ENCODE peak calls at places on chromosomes 13 and 19, in nine cellular contexts. One of them, this sample, is unnamed.
A peak's percentile ranks its signal among the peaks of the same experiment; 100 is the strongest.

GRCh38 chr19:16001481-16002312 is 52.9 kb downstream of the OR10H4 start:
- DNase-seq in T-cell: peak; percentile 26
- DNase-seq in Peyer's patch: no peak
- DNase-seq in AG04449: peak; percentile 50
- DNase-seq in activated T-helper 1 cell treated with Interleukin-2 at 50 U/mL for 16 hours: no peak
- DNase-seq in Caki2: no peak
- DNase-seq in mucosa of gallbladder: peak; percentile 84
- DNase-seq in uterus: peak; percentile 46
- DNase-seq in activated CD4-positive, CD25-positive, alpha-beta regulatory T cell: no peak
- DNase-seq in this sample: peak; percentile 55

GRCh38 chr13:50608357-50608756 is 235.1 kb downstream of the DLEU7 start:
- DNase-seq in T-cell: no peak
- DNase-seq in Peyer's patch: no peak
- DNase-seq in AG04449: no peak
- DNase-seq in activated T-helper 1 cell treated with Interleukin-2 at 50 U/mL for 16 hours: no peak
- DNase-seq in Caki2: no peak
- DNase-seq in mucosa of gallbladder: no peak
- DNase-seq in uterus: peak; percentile 47
- DNase-seq in activated CD4-positive, CD25-positive, alpha-beta regulatory T cell: no peak
- DNase-seq in this sample: no peak

GRCh38 chr19:35269425-35270117 is 809 bp downstream of the USF2 start:
- DNase-seq in T-cell: peak; percentile 76
- DNase-seq in Peyer's patch: peak; percentile 95
- DNase-seq in AG04449: no peak
- DNase-seq in activated T-helper 1 cell treated with Interleukin-2 at 50 U/mL for 16 hours: peak; percentile 62
- DNase-seq in Caki2: peak; percentile 87
- DNase-seq in mucosa of gallbladder: peak; percentile 87
- DNase-seq in uterus: peak; percentile 82
- DNase-seq in activated CD4-positive, CD25-positive, alpha-beta regulatory T cell: peak; percentile 46
- DNase-seq in this sample: peak; percentile 34

GRCh38 chr13:28488376-28489005 is 6.4 kb downstream of the FLT1 start:
- DNase-seq in T-cell: no peak
- DNase-seq in Peyer's patch: no peak
- DNase-seq in AG04449: no peak
- DNase-seq in activated T-helper 1 cell treated with Interleukin-2 at 50 U/mL for 16 hours: no peak
- DNase-seq in Caki2: no peak
- DNase-seq in mucosa of gallbladder: no peak
- DNase-seq in uterus: no peak
- DNase-seq in activated CD4-positive, CD25-positive, alpha-beta regulatory T cell: no peak
- DNase-seq in this sample: no peak

GRCh38 chr19:16327501-16327900 is 2.9 kb downstream of the KLF2 start:
- DNase-seq in T-cell: peak; percentile 34
- DNase-seq in Peyer's patch: peak; percentile 58
- DNase-seq in AG04449: no peak
- DNase-seq in activated T-helper 1 cell treated with Interleukin-2 at 50 U/mL for 16 hours: no peak
- DNase-seq in Caki2: no peak
- DNase-seq in mucosa of gallbladder: no peak
- DNase-seq in uterus: no peak
- DNase-seq in activated CD4-positive, CD25-positive, alpha-beta regulatory T cell: no peak
- DNase-seq in this sample: no peak

GRCh38 chr19:50187937-50188336 is 15.5 kb upstream of the MYH14 start:
- DNase-seq in T-cell: no peak
- DNase-seq in Peyer's patch: peak; percentile 81
- DNase-seq in AG04449: no peak
- DNase-seq in activated T-helper 1 cell treated with Interleukin-2 at 50 U/mL for 16 hours: no peak
- DNase-seq in Caki2: no peak
- DNase-seq in mucosa of gallbladder: peak; percentile 26
- DNase-seq in uterus: no peak
- DNase-seq in activated CD4-positive, CD25-positive, alpha-beta regulatory T cell: no peak
- DNase-seq in this sample: no peak

GRCh38 chr19:7153008-7153407 is 83.5 kb downstream of the ZNF557 start:
- DNase-seq in T-cell: no peak
- DNase-seq in Peyer's patch: no peak
- DNase-seq in AG04449: no peak
- DNase-seq in activated T-helper 1 cell treated with Interleukin-2 at 50 U/mL for 16 hours: no peak
- DNase-seq in Caki2: no peak
- DNase-seq in mucosa of gallbladder: no peak
- DNase-seq in uterus: no peak
- DNase-seq in activated CD4-positive, CD25-positive, alpha-beta regulatory T cell: no peak
- DNase-seq in this sample: no peak

GRCh38 chr19:8361921-8362793 is 1.8 kb upstream of the ANGPTL4 start:
- DNase-seq in T-cell: no peak
- DNase-seq in Peyer's patch: peak; percentile 94
- DNase-seq in AG04449: peak; percentile 94
- DNase-seq in activated T-helper 1 cell treated with Interleukin-2 at 50 U/mL for 16 hours: no peak
- DNase-seq in Caki2: peak; percentile 90
- DNase-seq in mucosa of gallbladder: peak; percentile 96
- DNase-seq in uterus: peak; percentile 90
- DNase-seq in activated CD4-positive, CD25-positive, alpha-beta regulatory T cell: no peak
- DNase-seq in this sample: peak; percentile 94

GRCh38 chr13:47843005-47843404 is 158.1 kb downstream of the SUCLA2 start:
- DNase-seq in T-cell: no peak
- DNase-seq in Peyer's patch: no peak
- DNase-seq in AG04449: no peak
- DNase-seq in activated T-helper 1 cell treated with Interleukin-2 at 50 U/mL for 16 hours: no peak
- DNase-seq in Caki2: peak; percentile 0
- DNase-seq in mucosa of gallbladder: no peak
- DNase-seq in uterus: no peak
- DNase-seq in activated CD4-positive, CD25-positive, alpha-beta regulatory T cell: no peak
- DNase-seq in this sample: no peak

GRCh38 chr19:29858000-29858596 is 46.3 kb downstream of the CCNE1 start:
- DNase-seq in T-cell: peak; percentile 50
- DNase-seq in Peyer's patch: peak; percentile 52
- DNase-seq in AG04449: no peak
- DNase-seq in activated T-helper 1 cell treated with Interleukin-2 at 50 U/mL for 16 hours: no peak
- DNase-seq in Caki2: no peak
- DNase-seq in mucosa of gallbladder: no peak
- DNase-seq in uterus: no peak
- DNase-seq in activated CD4-positive, CD25-positive, alpha-beta regulatory T cell: no peak
- DNase-seq in this sample: no peak

GRCh38 chr19:51607077-51607476 is 23.1 kb downstream of the SIGLEC5 start:
- DNase-seq in T-cell: no peak
- DNase-seq in Peyer's patch: peak; percentile 88
- DNase-seq in AG04449: no peak
- DNase-seq in activated T-helper 1 cell treated with Interleukin-2 at 50 U/mL for 16 hours: no peak
- DNase-seq in Caki2: no peak
- DNase-seq in mucosa of gallbladder: no peak
- DNase-seq in uterus: no peak
- DNase-seq in activated CD4-positive, CD25-positive, alpha-beta regulatory T cell: no peak
- DNase-seq in this sample: no peak

GRCh38 chr13:23289917-23290357 is 109.2 kb downstream of the SGCG start:
- DNase-seq in T-cell: no peak
- DNase-seq in Peyer's patch: no peak
- DNase-seq in AG04449: peak; percentile 19
- DNase-seq in activated T-helper 1 cell treated with Interleukin-2 at 50 U/mL for 16 hours: no peak
- DNase-seq in Caki2: peak; percentile 44
- DNase-seq in mucosa of gallbladder: no peak
- DNase-seq in uterus: no peak
- DNase-seq in activated CD4-positive, CD25-positive, alpha-beta regulatory T cell: no peak
- DNase-seq in this sample: peak; percentile 37

GRCh38 chr19:14110650-14111049 is 6.9 kb downstream of the PRKACA start:
- DNase-seq in T-cell: no peak
- DNase-seq in Peyer's patch: no peak
- DNase-seq in AG04449: no peak
- DNase-seq in activated T-helper 1 cell treated with Interleukin-2 at 50 U/mL for 16 hours: no peak
- DNase-seq in Caki2: no peak
- DNase-seq in mucosa of gallbladder: no peak
- DNase-seq in uterus: no peak
- DNase-seq in activated CD4-positive, CD25-positive, alpha-beta regulatory T cell: no peak
- DNase-seq in this sample: no peak

GRCh38 chr13:48715977-48716376 is 62.2 kb downstream of the CYSLTR2 start:
- DNase-seq in T-cell: no peak
- DNase-seq in Peyer's patch: no peak
- DNase-seq in AG04449: no peak
- DNase-seq in activated T-helper 1 cell treated with Interleukin-2 at 50 U/mL for 16 hours: no peak
- DNase-seq in Caki2: peak; percentile 4
- DNase-seq in mucosa of gallbladder: no peak
- DNase-seq in uterus: no peak
- DNase-seq in activated CD4-positive, CD25-positive, alpha-beta regulatory T cell: no peak
- DNase-seq in this sample: no peak

GRCh38 chr13:27353166-27353583 is 71.2 kb upstream of the GTF3A start:
- DNase-seq in T-cell: no peak
- DNase-seq in Peyer's patch: no peak
- DNase-seq in AG04449: no peak
- DNase-seq in activated T-helper 1 cell treated with Interleukin-2 at 50 U/mL for 16 hours: no peak
- DNase-seq in Caki2: peak; percentile 42
- DNase-seq in mucosa of gallbladder: no peak
- DNase-seq in uterus: no peak
- DNase-seq in activated CD4-positive, CD25-positive, alpha-beta regulatory T cell: no peak
- DNase-seq in this sample: no peak

This sample was measured in skeletal muscle cell.